ENCODE peak calls at places on chromosome 10, in four cellular contexts. One of them, this sample, is unnamed.

GRCh38 chr10:64867501-64867962 is 1346.3 kb downstream of the REEP3 start:
- DNase-seq in HEK293T: no peak
- DNase-seq in K562: peak; percentile 81
- DNase-seq in HepG2: peak; percentile 65
- DNase-seq in this sample: no peak

GRCh38 chr10:118439824-118440223 is 97.7 kb upstream of the FAM204A start:
- DNase-seq in HEK293T: no peak
- DNase-seq in K562: no peak
- DNase-seq in HepG2: no peak
- DNase-seq in this sample: no peak

GRCh38 chr10:121526040-121526790 is 72.0 kb downstream of the FGFR2 start:
- DNase-seq in HEK293T: no peak
- DNase-seq in K562: no peak
- DNase-seq in HepG2: no peak
- DNase-seq in this sample: no peak

GRCh38 chr10:3814832-3815209 is 29.8 kb upstream of the KLF6 start:
- DNase-seq in HEK293T: no peak
- DNase-seq in K562: no peak
- DNase-seq in HepG2: no peak
- DNase-seq in this sample: no peak

GRCh38 chr10:52314822-52315552 is 906 bp downstream of the DKK1 start:
- DNase-seq in HEK293T: peak; percentile 46
- DNase-seq in K562: no peak
- DNase-seq in HepG2: no peak
- DNase-seq in this sample: no peak

GRCh38 chr10:130934333-130935035 is 377.0 kb downstream of the TCERG1L start:
- DNase-seq in HEK293T: no peak
- DNase-seq in K562: no peak
- DNase-seq in HepG2: no peak
- DNase-seq in this sample: no peak

GRCh38 chr10:692682-693351 is 3.3 kb upstream of the DIP2C start:
- DNase-seq in HEK293T: no peak
- DNase-seq in K562: no peak
- DNase-seq in HepG2: no peak
- DNase-seq in this sample: no peak

GRCh38 chr10:120559800-120560199 is 102.8 kb downstream of the PLPP4 start:
- DNase-seq in HEK293T: no peak
- DNase-seq in K562: no peak
- DNase-seq in HepG2: no peak
- DNase-seq in this sample: no peak

DNA sequence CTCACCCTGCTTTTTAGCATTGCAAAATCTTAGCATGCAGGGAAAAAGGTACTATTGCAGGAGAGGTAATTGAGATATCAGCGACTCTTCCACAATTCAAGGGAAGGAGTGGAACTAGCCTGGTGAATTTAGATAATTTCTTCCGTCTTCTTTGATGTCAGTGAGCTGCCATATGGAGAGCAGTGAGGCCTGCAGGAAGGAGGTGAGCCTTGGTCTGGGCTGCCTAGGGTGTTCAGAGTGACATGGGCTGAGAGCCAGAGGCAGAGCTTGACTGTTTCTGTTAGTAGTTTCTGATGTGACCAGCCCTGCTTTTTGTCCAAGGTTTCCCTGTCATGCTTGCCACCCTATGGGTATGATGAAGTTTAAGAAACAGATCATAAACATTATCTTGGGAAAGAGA is 28.6 kb downstream of the KAT6B start:
- DNase-seq in HEK293T: no peak
- DNase-seq in K562: peak; percentile 81
- DNase-seq in HepG2: no peak
- DNase-seq in this sample: no peak
- TF ChIP-seq FOXK2 in HEK293T: no peak
- TF ChIP-seq FOXK2 in K562: no peak
- TF ChIP-seq FOXK2 in HepG2: no peak
- TF ChIP-seq FOXK2 in this sample: no peak

GRCh38 chr10:35348609-35349388 is 12.5 kb downstream of the CCNY start:
- DNase-seq in HEK293T: no peak
- DNase-seq in K562: no peak
- DNase-seq in HepG2: peak; percentile 35
- DNase-seq in this sample: no peak

GRCh38 chr10:35346248-35346647 is 9.9 kb downstream of the CCNY start:
- DNase-seq in HEK293T: no peak
- DNase-seq in K562: no peak
- DNase-seq in HepG2: no peak
- DNase-seq in this sample: no peak

GRCh38 chr10:35347088-35347487 is 10.8 kb downstream of the CCNY start:
- DNase-seq in HEK293T: no peak
- DNase-seq in K562: no peak
- DNase-seq in HepG2: no peak
- DNase-seq in this sample: no peak

GRCh38 chr10:35349389-35349915 is 13.1 kb downstream of the CCNY start:
- DNase-seq in HEK293T: no peak
- DNase-seq in K562: no peak
- DNase-seq in HepG2: no peak
- DNase-seq in this sample: no peak

GRCh38 chr10:35347899-35348608 is 11.7 kb downstream of the CCNY start:
- DNase-seq in HEK293T: no peak
- DNase-seq in K562: no peak
- DNase-seq in HepG2: no peak
- DNase-seq in this sample: no peak
- TF ChIP-seq FOXK2 in HEK293T: no peak
- TF ChIP-seq FOXK2 in K562: no peak
- TF ChIP-seq FOXK2 in HepG2: no peak
- TF ChIP-seq FOXK2 in this sample: no peak

DNA sequence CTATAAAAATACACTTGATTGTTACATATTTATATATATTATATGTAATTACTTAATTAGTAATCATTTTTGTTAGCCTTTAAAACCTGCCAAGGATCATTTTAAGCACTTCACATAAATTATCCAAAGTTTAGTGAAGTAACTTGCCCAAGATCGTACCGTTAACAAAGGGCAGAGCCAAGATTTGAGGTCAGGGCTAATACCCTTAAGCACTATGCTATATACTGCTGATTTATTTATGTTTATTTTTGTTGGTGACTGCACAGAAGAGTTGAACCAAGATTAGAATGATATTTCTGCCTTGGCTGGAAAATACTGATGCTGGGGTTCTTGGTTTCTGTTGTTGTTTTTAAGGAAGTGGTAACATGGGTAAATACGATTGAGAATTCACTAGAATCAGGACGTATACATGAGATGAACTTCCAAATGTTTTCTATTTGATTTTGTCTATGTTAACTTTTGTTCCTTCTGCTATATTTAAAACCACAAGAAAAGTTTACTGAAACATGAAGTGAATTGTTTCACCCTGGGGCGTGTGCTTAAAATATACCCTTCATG is 9.3 kb downstream of the ADD3 start:
- DNase-seq in HEK293T: no peak
- DNase-seq in K562: no peak
- DNase-seq in HepG2: no peak
- DNase-seq in this sample: no peak
- TF ChIP-seq FOXK2 in HEK293T: no peak
- TF ChIP-seq FOXK2 in K562: no peak
- TF ChIP-seq FOXK2 in HepG2: no peak
- TF ChIP-seq FOXK2 in this sample: no peak

DNA sequence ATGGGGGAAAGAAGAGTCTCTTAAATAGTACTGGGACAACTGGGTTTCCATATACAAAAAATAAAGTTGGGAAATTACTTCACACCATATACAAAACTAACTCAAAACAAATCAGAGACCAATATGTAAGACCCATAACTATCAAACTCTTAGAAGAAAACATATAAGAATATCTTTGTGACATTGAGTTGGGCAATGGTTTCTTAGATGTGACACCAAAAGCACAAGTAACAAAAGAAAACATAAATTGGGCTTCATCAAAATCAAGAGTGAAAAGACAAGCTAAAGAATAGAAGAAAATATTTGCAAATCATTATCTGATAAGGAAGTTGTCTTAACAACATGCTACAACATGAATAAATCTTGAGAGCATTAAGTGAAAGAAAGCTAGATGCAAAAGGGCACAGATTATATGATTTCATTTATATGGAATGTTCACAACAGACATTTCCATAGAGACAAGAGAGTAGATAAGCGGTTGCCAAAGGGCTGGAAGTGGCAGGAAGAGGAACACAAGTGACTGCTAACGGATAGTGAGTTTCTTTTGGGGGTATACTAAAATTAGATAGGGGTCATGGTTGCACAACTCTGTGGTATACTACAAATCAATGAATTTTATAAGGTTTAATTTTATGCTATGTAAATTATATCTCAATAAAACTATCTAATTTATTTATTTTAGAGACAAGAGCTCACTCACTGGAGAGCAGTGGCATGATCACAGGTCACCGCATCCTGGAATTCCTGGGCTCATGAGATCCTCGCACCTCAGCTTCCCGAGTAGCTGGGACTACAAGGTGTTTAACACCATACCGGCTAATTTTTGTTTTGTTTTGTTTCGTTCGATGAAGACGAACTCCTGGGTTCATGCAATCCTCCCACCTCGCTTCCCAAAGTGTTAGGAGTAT is 35.4 kb downstream of the JMJD1C start:
- DNase-seq in HEK293T: no peak
- DNase-seq in K562: no peak
- DNase-seq in HepG2: no peak
- DNase-seq in this sample: no peak
- TF ChIP-seq FOXK2 in HEK293T: no peak
- TF ChIP-seq FOXK2 in K562: no peak
- TF ChIP-seq FOXK2 in HepG2: no peak
- TF ChIP-seq FOXK2 in this sample: no peak

DNA sequence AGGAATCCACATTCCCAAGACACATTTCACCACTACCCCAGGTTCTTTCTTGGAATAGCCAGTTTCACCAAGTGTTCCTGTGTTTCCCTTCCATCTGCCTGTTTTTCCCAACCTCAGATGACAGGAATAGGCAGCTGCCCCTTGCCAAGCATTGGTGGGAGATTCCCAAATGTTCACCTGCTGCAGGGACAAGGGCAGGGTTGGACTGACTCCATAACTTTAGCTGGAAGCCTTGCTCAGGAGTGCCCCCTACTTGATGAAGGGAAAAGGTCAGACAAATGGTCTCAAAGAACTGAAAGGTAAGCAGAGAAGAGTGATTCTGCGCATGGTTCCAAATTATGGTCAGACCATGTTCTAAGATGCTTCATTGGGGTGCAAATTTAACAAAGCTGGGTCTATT is 45.1 kb upstream of the LYZL1 start:
- DNase-seq in HEK293T: no peak
- DNase-seq in K562: peak; percentile 36
- DNase-seq in HepG2: no peak
- DNase-seq in this sample: no peak
- TF ChIP-seq FOXK2 in HEK293T: no peak
- TF ChIP-seq FOXK2 in K562: no peak
- TF ChIP-seq FOXK2 in HepG2: no peak
- TF ChIP-seq FOXK2 in this sample: no peak

GRCh38 chr10:84341983-84342382 is 13.6 kb downstream of the CCSER2 start:
- DNase-seq in HEK293T: no peak
- DNase-seq in K562: peak; percentile 30
- DNase-seq in HepG2: no peak
- DNase-seq in this sample: no peak
- TF ChIP-seq FOXK2 in HEK293T: no peak
- TF ChIP-seq FOXK2 in K562: no peak
- TF ChIP-seq FOXK2 in HepG2: no peak
- TF ChIP-seq FOXK2 in this sample: no peak

GRCh38 chr10:77428776-77429395 is 208.7 kb downstream of the KCNMA1 start:
- DNase-seq in HEK293T: peak; percentile 54
- DNase-seq in K562: peak; percentile 13
- DNase-seq in HepG2: peak; percentile 8
- DNase-seq in this sample: no peak

GRCh38 chr10:77431209-77431611 is 206.4 kb downstream of the KCNMA1 start:
- DNase-seq in HEK293T: no peak
- DNase-seq in K562: no peak
- DNase-seq in HepG2: peak; percentile 53
- DNase-seq in this sample: no peak

GRCh38 chr10:77430530-77430929 is 207.1 kb downstream of the KCNMA1 start:
- DNase-seq in HEK293T: no peak
- DNase-seq in K562: no peak
- DNase-seq in HepG2: no peak
- DNase-seq in this sample: no peak

GRCh38 chr10:77431980-77432379 is 205.6 kb downstream of the KCNMA1 start:
- DNase-seq in HEK293T: no peak
- DNase-seq in K562: no peak
- DNase-seq in HepG2: no peak
- DNase-seq in this sample: no peak

GRCh38 chr10:77432398-77432797 is 205.2 kb downstream of the KCNMA1 start:
- DNase-seq in HEK293T: no peak
- DNase-seq in K562: no peak
- DNase-seq in HepG2: no peak
- DNase-seq in this sample: no peak
- TF ChIP-seq FOXK2 in HEK293T: no peak
- TF ChIP-seq FOXK2 in K562: no peak
- TF ChIP-seq FOXK2 in HepG2: no peak
- TF ChIP-seq FOXK2 in this sample: no peak

This sample was measured in GM12878.